ENCODE peak calls at places on chromosome 22, in five cellular contexts. L is fibroblast of mammary gland, Y is EH, B is right atrium auricular region, X is transverse colon. V is an unnamed sample.

GRCh38 chr22:26464312-26464711 is 19.3 kb downstream of the HPS4 start:
- DNase-seq in Y (peak; percentile 85), L (peak; percentile 30), B (no peak), X (no peak), V (no peak)

GRCh38 chr22:37933711-37934376 is 19.6 kb downstream of the C22orf23 start:
- DNase-seq in X (peak; percentile 93), B (peak; percentile 91), Y (peak; percentile 97), L (peak; percentile 92), V (peak; percentile 63)

GRCh38 chr22:46546466-46547178 is 9.2 kb upstream of the CELSR1 start:
- DNase-seq in X (no peak), L (peak; percentile 50), B (peak; percentile 74), Y (peak; percentile 78), V (no peak)

GRCh38 chr22:47476226-47476625 is 713.8 kb downstream of the TBC1D22A start:
- DNase-seq in L (no peak), B (no peak), X (no peak), Y (no peak), V (no peak)

GRCh38 chr22:29142116-29142515 is 63.6 kb upstream of the EMID1 start:
- DNase-seq in L (no peak), Y (no peak), B (no peak), X (no peak), V (no peak)

GRCh38 chr22:43892183-43892894 is 526 bp upstream of the PNPLA5 start:
- DNase-seq in L (no peak), Y (no peak), X (no peak), B (no peak), V (no peak)

GRCh38 chr22:20625270-20625669 is 117.9 kb downstream of the MED15 start:
- DNase-seq in X (no peak), B (no peak), L (no peak), Y (no peak), V (no peak)

GRCh38 chr22:49203091-49203862 is 624.4 kb downstream of the BRD1 start:
- DNase-seq in X (no peak), L (no peak), B (peak; percentile 21), Y (no peak), V (no peak)

GRCh38 chr22:30265851-30266444 is 703 bp downstream of the OSM start:
- DNase-seq in B (no peak), Y (no peak), X (peak; percentile 73), L (peak; percentile 33), V (no peak)

GRCh38 chr22:19639610-19640135 is 74.6 kb upstream of the SEPTIN5 start:
- DNase-seq in L (no peak), X (no peak), B (no peak), Y (no peak), V (no peak)

GRCh38 chr22:37345863-37346514 is 63.7 kb downstream of the CYTH4 start:
- DNase-seq in B (no peak), L (peak; percentile 99), X (peak; percentile 14), Y (peak; percentile 97), V (no peak)

GRCh38 chr22:41215409-41215808 is 10.3 kb downstream of the L3MBTL2 start:
- DNase-seq in Y (no peak), X (no peak), B (no peak), L (no peak), V (no peak)

GRCh38 chr22:44871782-44872181 is 119.4 kb downstream of the ARHGAP8 start:
- DNase-seq in B (no peak), X (no peak), L (no peak), Y (no peak), V (no peak)

V was measured in brain pericyte.